ENCODE peak calls at places on chromosomes 6 and 20, in ten cellular contexts. W is A549; N is CD4-positive, alpha-beta T cell; B is mucosa of descending colon; H is astrocyte of the spinal cord; M is endodermal cell; X is GM20000; V is lung; U is RWPE1; G is upper lobe of right lung. K is an unnamed sample.

GRCh38 chr6:142537612-142538478 is 236.0 kb downstream of the ADGRG6 start:
- DNase-seq in V (no peak), H (no peak), U (no peak), X (no peak), M (peak), W (peak), N (no peak), G (no peak), B (no peak), K (peak)

GRCh38 chr6:11366934-11367637 is 134.6 kb upstream of the NEDD9 start:
- DNase-seq in G (no peak), U (no peak), B (no peak), V (no peak), N (no peak), X (no peak), M (peak), H (peak), W (peak), K (no peak)

GRCh38 chr20:49792006-49792405 is 20.6 kb upstream of the SLC9A8 start:
- DNase-seq in H (no peak), W (no peak), U (no peak), N (no peak), M (no peak), X (no peak), B (no peak), G (no peak), V (no peak), K (no peak)

GRCh38 chr6:83463886-83464285 is 33.0 kb upstream of the ME1 start:
- DNase-seq in G (no peak), W (no peak), B (peak), V (no peak), H (no peak), M (no peak), X (no peak), U (peak), N (no peak), K (no peak)

GRCh38 chr20:7980332-7981046 is 39.1 kb downstream of the TMX4 start:
- DNase-seq in M (peak), H (peak), U (peak), X (peak), W (peak), V (no peak), G (no peak), N (no peak), B (no peak), K (peak)

GRCh38 chr20:38049800-38050199 is 16.3 kb downstream of the RPRD1B start:
- DNase-seq in X (no peak), G (no peak), V (no peak), B (no peak), M (no peak), W (no peak), U (peak), H (peak), N (no peak), K (no peak)

GRCh38 chr6:5132741-5133140 is 47.6 kb downstream of the PPP1R3G start:
- DNase-seq in B (peak), V (peak), N (no peak), G (no peak), M (peak), U (no peak), H (peak), W (no peak), X (peak), K (no peak)

GRCh38 chr6:125952764-125953501 is 3.6 kb upstream of the HINT3 start:
- DNase-seq in G (peak), W (peak), N (no peak), U (no peak), M (peak), H (no peak), V (no peak), B (peak), X (peak), K (peak)

GRCh38 chr20:62063601-62063980 is 2.1 kb downstream of the TAF4 start:
- DNase-seq in N (no peak), H (peak), X (no peak), G (peak), U (no peak), W (no peak), V (no peak), M (peak), B (peak), K (no peak)

GRCh38 chr20:49270177-49270576 is 7.7 kb downstream of the ZNFX1 start:
- DNase-seq in G (no peak), V (no peak), W (no peak), N (no peak), H (no peak), B (no peak), U (no peak), X (no peak), M (no peak), K (no peak)

GRCh38 chr20:32685541-32686529 is 12.1 kb upstream of the C20orf203 start:
- DNase-seq in N (no peak), G (no peak), X (no peak), H (peak), M (no peak), W (no peak), U (peak), V (no peak), B (no peak), K (no peak)

GRCh38 chr6:119333707-119334295 is 15.8 kb downstream of the MAN1A1 start:
- DNase-seq in G (no peak), W (peak), U (peak), N (no peak), B (no peak), M (no peak), V (no peak), H (no peak), X (no peak), K (no peak)
- TF ChIP-seq CTCF in G (peak), W (peak), U (peak), N (peak), B (no peak), M (peak), V (peak), H (peak), X (no peak), K (peak)

GRCh38 chr20:46549188-46549967 is 1.1 kb downstream of the OCSTAMP start:
- DNase-seq in G (no peak), M (no peak), W (no peak), H (no peak), U (no peak), V (no peak), X (no peak), B (no peak), N (no peak), K (no peak)
- TF ChIP-seq CTCF in G (no peak), M (peak), W (no peak), H (no peak), U (no peak), V (no peak), X (no peak), B (no peak), N (no peak), K (no peak)

DNA sequence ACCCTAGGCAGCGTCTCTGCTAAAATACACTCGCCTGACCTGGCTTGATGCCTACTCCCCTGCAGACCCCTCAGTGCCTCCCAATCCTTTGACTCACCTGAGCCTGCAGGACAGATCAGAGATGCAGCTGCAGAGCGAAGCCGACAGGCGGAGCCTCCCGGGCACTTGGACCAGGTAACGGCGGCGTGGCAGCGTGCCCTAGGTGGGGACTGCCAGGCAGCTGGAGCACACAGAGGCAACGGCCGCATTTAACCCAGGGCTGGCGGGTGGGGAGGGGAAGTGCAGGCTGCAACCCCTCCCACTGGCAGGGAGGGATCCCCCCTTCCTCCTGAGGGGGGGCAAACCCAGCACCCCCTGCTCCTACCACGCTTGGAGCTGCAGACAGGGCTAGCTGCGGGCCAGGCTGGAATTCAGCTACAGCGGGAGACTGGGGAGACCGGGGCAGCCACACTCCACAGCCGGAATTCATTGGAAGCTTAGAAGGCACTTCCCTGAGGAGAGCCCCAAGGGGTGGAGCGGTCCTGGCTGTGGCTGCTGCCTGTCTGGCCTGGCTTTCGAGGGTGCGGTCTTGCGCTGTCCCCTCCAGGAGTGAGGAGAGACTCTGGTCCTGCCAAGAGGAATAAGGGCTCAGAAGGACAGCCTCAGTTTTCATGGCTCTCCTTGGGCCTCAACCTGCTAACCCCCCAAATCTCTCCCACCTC is at the start of gene MATN4:
- DNase-seq in B (peak), H (no peak), W (no peak), N (no peak), G (peak), V (peak), U (no peak), M (peak), X (peak), K (no peak)
- TF ChIP-seq CTCF in B (no peak), H (no peak), W (no peak), N (no peak), G (peak), V (no peak), U (peak), M (peak), X (no peak), K (no peak)

GRCh38 chr6:110338820-110339470 is 19.2 kb downstream of the METTL24 start:
- DNase-seq in N (no peak), W (no peak), V (no peak), G (no peak), U (no peak), M (no peak), B (no peak), H (no peak), X (no peak), K (no peak)

GRCh38 chr6:110345025-110345424 is 13.1 kb downstream of the METTL24 start:
- DNase-seq in X (no peak), V (no peak), M (no peak), W (no peak), N (no peak), U (no peak), G (no peak), B (no peak), H (no peak), K (no peak)

GRCh38 chr6:110340566-110340965 is 17.6 kb downstream of the METTL24 start:
- DNase-seq in B (no peak), W (no peak), V (no peak), M (no peak), H (no peak), G (no peak), N (no peak), U (no peak), X (no peak), K (no peak)

GRCh38 chr6:110342759-110343158 is 15.4 kb downstream of the METTL24 start:
- DNase-seq in M (no peak), X (no peak), W (no peak), N (no peak), H (no peak), G (no peak), V (no peak), U (no peak), B (no peak), K (no peak)

GRCh38 chr6:110341671-110342304 is 16.4 kb downstream of the METTL24 start:
- DNase-seq in G (no peak), V (no peak), U (no peak), X (no peak), N (no peak), B (peak), H (no peak), M (peak), W (peak), K (peak)
- TF ChIP-seq CTCF in G (peak), V (no peak), U (no peak), X (peak), N (no peak), B (no peak), H (peak), M (peak), W (no peak), K (no peak)

GRCh38 chr6:29603930-29604329 is 19.0 kb downstream of the OR2H2 start:
- DNase-seq in V (no peak), N (no peak), W (no peak), X (no peak), B (no peak), M (no peak), U (no peak), G (no peak), H (no peak), K (no peak)

GRCh38 chr6:29598348-29598747 is 13.4 kb downstream of the OR2H2 start:
- DNase-seq in X (no peak), V (no peak), N (no peak), W (no peak), B (no peak), M (no peak), U (no peak), H (no peak), G (no peak), K (no peak)

GRCh38 chr6:29597184-29597583 is 12.3 kb downstream of the OR2H2 start:
- DNase-seq in N (no peak), X (no peak), W (no peak), G (no peak), U (no peak), B (no peak), M (no peak), H (no peak), V (no peak), K (no peak)

GRCh38 chr6:29603456-29603855 is 18.5 kb downstream of the OR2H2 start:
- DNase-seq in X (no peak), U (no peak), V (no peak), G (no peak), N (no peak), H (no peak), W (no peak), B (no peak), M (no peak), K (no peak)

DNA sequence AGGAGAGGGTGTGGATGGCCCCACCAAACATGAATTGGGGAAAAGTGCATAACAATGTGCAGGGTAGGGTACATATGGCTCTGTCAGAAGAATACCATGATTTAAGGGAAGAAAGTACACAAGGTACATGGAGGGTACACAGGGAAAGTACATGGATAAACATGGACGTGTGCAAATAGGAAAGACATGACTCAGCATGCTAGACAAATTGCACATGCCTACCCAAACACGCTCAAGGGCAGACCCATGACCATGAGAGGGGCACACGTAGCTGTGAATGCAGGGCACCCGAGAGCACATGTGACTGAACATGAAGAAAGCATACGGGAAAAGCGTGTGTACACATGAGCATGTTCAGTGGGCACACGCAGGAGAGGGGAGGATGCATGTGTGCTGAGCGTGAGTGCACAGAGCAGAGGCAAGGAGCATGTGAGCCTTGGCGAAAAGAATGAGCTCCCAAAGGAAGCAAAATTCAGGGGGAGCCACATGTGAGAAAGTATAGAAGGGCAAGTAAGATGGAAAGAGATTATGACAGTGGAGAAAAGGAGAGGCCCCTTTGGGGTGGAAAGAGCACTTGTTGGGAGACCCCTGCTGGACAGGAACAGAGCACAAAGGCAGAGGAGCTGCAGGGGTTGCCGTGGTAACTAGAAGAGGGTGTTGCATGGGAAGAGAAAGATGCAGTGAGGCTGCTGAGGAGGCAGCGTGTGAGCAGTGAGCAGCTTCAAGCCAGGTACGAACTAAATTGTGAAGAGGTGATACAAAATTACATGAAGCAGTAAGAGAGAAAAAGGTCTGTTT is 17.8 kb downstream of the OR2H2 start:
- DNase-seq in B (no peak), M (peak), V (no peak), X (no peak), W (peak), H (no peak), U (peak), G (no peak), N (no peak), K (peak)
- TF ChIP-seq CTCF in B (no peak), M (peak), V (no peak), X (peak), W (peak), H (peak), U (no peak), G (no peak), N (no peak), K (no peak)

DNA sequence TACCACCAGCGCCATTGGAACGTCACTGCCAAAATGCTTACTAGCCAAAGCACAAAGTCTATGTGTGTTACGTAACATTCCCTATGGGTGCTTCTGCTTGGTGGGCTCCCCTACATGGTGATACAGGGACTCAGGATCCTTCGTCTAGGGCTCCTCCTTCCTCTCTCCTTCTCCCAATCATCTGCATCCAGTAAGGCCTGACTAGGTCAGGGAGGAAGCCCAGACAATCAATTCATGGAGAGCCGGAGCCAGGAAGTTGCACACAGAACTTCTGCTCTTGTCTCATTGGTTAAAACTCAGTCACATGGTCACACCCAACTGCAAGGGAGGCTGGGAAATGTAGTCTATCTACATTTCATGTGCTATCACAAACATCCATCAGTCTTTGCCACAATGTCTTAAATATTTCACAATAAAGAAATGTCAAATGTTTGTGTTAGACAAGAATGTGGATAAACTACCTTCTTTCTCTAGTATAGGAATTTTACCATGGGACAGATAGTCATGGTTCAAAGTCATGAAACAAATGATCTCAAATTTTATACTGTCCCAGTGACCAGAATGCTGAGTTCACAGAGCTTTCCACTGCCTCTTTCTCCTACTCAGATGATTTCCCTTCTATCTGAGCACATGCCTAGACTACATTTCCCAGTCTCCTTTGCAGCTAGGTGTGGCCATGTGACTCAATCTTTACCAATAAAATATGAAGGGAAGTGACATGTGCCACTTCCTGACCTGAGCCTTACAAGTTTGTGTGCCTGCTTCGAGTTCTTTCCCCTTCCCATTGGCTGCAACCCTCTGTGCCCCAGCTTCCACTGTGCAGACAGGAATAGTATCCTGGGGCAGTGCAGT is 9.3 kb upstream of the KCNK15 start:
- DNase-seq in X (peak), G (no peak), V (peak), M (peak), H (peak), N (no peak), B (peak), W (peak), U (peak), K (peak)
- TF ChIP-seq CTCF in X (no peak), G (no peak), V (no peak), M (no peak), H (no peak), N (no peak), B (no peak), W (no peak), U (no peak), K (no peak)

DNA sequence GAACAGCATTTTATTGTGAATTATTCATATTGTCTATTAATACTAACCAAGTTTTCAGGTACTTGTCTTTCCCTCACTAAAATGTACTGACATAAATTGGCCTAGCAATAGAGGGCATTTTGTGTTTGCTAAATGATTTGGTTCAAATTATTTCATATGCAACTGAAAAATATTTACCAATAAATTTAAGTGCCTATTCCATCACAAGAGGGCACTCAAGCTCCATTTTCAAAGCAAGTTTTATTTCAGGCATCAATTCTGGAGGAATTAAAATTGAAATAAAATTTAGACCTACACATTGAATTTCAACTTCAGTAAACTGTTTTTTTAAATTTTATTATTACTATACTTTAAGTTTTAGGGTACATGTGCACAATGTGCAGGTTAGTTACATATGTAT is 114.3 kb upstream of the SYNCRIP start:
- DNase-seq in G (no peak), U (peak), B (peak), X (no peak), H (peak), V (no peak), M (no peak), N (no peak), W (peak), K (no peak)
- TF ChIP-seq CTCF in G (peak), U (peak), B (peak), X (no peak), H (peak), V (no peak), M (peak), N (no peak), W (peak), K (peak)

GRCh38 chr6:113050979-113051378 is 703.8 kb downstream of the RFPL4B start:
- DNase-seq in G (no peak), M (peak), B (no peak), H (no peak), W (no peak), V (no peak), N (no peak), X (no peak), U (no peak), K (no peak)
- TF ChIP-seq CTCF in G (no peak), M (peak), B (no peak), H (no peak), W (no peak), V (no peak), N (no peak), X (no peak), U (no peak), K (no peak)

DNA sequence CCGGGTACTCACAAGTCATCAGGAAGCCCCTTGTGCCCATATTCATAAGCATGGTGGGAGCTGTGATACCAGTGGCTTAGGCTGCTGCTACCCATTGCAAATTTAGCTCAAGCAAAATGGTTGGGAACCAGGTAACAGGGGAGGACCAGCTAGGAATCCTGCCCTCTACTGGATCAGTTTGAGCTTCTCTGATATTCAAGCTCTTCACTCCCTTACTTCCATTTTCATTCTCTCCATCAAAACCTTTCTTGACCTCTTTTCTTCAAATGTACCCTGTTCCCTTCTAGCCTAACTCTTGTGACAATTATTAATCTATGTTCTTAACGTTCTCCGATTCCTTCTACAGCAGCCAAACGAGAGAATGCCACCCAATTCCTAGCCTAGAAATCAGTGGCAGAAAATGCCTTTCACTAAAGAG is 9.7 kb downstream of the NOL7 start:
- DNase-seq in X (peak), U (peak), W (peak), M (peak), H (peak), G (no peak), N (no peak), V (no peak), B (peak), K (peak)
- TF ChIP-seq CTCF in X (peak), U (peak), W (peak), M (peak), H (peak), G (peak), N (peak), V (no peak), B (no peak), K (peak)

K was measured in activated CD8-positive, alpha-beta T cell treated with anti-CD3 and anti-CD28 coated beads for 36 hours.